ENCODE peak calls at places on chromosome 4, in five cellular contexts. N is HEK293T, Y is SK-N-SH, L is K562, X is HepG2. R is an unnamed sample.

GRCh38 chr4:122663814-122664610 is 43.1 kb upstream of the IL21 start:
- DNase-seq in L (no peak), X (no peak), Y (no peak), N (no peak), R (no peak)

GRCh38 chr4:169795585-169795984 is 37.8 kb upstream of the HPF1 start:
- DNase-seq in L (no peak), Y (no peak), N (no peak), X (no peak), R (no peak)

GRCh38 chr4:100208964-100209363 is 18.7 kb upstream of the DDIT4L start:
- DNase-seq in Y (no peak), N (no peak), X (no peak), L (no peak), R (peak)

GRCh38 chr4:6356076-6356560 is 86.5 kb downstream of the WFS1 start:
- DNase-seq in Y (no peak), N (no peak), L (no peak), X (no peak), R (no peak)

GRCh38 chr4:39357002-39357401 is 9.2 kb downstream of the RFC1 start:
- DNase-seq in L (no peak), X (no peak), Y (no peak), N (no peak), R (no peak)

GRCh38 chr4:1002131-1002630 is 9.0 kb upstream of the SLC26A1 start:
- DNase-seq in L (no peak), Y (no peak), N (no peak), X (no peak), R (no peak)

GRCh38 chr4:7904108-7904516 is 35.5 kb downstream of the AFAP1 start:
- DNase-seq in N (no peak), X (no peak), L (no peak), Y (no peak), R (no peak)

GRCh38 chr4:94814237-94814636 is 56.5 kb downstream of the BMPR1B start:
- DNase-seq in L (no peak), Y (no peak), N (no peak), X (no peak), R (no peak)

GRCh38 chr4:129063640-129064039 is 29.7 kb downstream of the SCLT1 start:
- DNase-seq in N (no peak), L (no peak), Y (no peak), X (no peak), R (no peak)

GRCh38 chr4:20615492-20616136 is 84.6 kb upstream of the PACRGL start:
- DNase-seq in N (no peak), X (peak), Y (no peak), L (no peak), R (no peak)

GRCh38 chr4:21962691-21963090 is 14.1 kb upstream of the KCNIP4 start:
- DNase-seq in Y (no peak), L (no peak), X (no peak), N (no peak), R (no peak)

DNA sequence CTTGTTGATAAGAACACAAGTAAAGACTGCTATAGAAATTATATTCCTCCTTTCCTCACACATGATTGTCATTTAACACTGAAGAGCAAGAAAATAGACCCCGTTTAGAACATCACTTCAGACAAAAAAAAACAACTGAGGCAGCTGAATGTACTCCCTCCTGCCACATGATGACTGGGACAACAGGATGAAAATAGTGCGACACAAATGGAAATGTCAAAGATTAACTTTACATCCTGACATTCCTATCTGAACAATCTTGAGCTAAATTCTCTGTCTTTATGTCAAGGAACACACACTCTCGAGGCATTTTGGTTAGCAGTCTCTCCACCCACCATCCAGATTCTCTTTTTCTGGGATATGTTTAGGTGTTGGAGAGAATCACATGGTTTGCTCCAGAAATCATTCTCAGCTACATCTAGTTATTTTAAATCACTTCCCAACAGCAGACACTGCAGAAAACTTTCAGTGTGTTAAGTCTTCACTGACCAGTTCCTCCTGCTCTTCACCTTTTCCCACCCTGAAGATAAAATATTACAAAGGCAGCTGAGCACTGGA is 16.3 kb upstream of the KCNIP4 start:
- DNase-seq in L (no peak), Y (no peak), N (no peak), X (no peak), R (no peak)
- TF ChIP-seq FOXM1 in L (no peak), Y (no peak), N (no peak), X (no peak), R (no peak)

GRCh38 chr4:13627606-13628301 is at the start of gene BOD1L1:
- DNase-seq in Y (peak), X (peak), N (peak), L (peak), R (peak)

GRCh38 chr4:13635281-13635799 is 7.8 kb upstream of the BOD1L1 start:
- DNase-seq in Y (no peak), L (no peak), N (no peak), X (no peak), R (no peak)

DNA sequence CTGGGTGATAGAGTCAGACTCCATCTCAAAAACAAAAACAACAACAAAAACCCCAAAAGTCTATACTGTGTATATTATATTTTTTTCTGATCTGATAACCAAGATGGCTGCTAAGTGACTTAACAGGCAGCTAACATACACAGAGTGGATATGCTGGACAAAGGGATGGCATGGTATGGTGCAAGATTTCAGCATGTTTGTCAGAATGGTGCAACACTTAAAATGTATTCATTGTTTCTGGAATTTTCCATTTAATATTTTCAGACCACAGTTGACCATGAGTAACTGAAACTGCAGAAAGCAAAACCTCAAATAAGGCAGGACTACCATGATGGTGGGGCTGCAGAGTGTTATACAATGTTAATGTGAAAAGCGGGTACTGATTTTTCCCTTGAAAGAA is 6.1 kb upstream of the BOD1L1 start:
- DNase-seq in X (no peak), L (no peak), Y (no peak), N (no peak), R (no peak)
- TF ChIP-seq FOXM1 in X (no peak), L (no peak), Y (no peak), N (no peak), R (no peak)

DNA sequence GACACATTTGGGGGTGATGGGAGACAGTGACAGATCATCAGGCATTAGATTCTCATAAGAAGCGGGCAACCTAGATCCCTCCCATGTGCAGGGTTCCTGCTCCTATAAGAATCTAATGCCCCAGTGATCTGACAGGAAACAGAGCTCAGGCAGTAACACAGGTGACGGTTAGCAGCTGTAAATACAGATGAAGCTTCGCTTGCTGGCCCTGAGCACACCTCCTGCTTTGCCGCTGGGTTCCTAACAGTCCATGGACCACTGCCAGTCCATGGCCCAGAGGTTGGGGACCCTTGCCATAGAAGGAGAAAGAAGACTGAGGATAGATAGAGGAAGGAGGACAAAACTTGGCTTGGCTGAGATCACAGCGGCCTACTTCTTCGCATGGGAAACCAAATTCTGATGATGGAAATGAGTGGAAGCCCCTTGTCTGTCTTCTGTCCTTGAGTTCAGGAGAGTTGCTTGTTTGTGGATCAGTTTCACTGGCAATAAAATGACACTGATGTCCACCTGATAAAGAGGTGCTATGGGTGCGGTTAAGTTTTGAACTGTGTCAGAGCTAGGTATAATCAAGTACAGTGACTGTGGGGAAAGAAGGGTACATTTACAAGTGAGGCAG is 1.7 kb upstream of the TIFA start:
- DNase-seq in X (no peak), N (no peak), Y (no peak), L (no peak), R (no peak)
- TF ChIP-seq FOXM1 in X (no peak), N (no peak), Y (no peak), L (no peak), R (no peak)

DNA sequence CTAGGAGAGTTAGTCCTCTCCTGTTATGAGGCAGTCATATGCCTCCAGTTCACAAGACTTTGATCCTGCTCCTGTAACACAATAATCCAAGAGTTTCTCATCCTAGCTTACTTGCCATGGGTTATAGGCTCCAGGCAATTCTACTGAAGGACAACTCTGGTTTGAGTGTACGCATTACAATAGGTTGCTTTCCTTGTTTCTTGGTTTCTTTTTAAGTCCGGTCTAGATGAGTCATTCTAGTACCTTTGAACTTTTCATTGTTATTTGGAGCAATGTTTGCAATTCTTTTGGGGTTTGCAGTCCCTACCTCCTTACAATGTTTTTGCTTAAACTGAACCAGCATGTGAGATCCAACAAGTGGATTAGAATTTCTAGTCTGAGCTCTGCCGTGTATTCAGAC is 109.1 kb downstream of the ANAPC4 start:
- DNase-seq in Y (no peak), X (peak), L (no peak), N (no peak), R (no peak)
- TF ChIP-seq FOXM1 in Y (no peak), X (no peak), L (no peak), N (no peak), R (no peak)

GRCh38 chr4:89757154-89757723 is 79.7 kb downstream of the SNCA start:
- DNase-seq in X (no peak), L (no peak), N (peak), Y (peak), R (no peak)
- TF ChIP-seq FOXM1 in X (no peak), L (no peak), N (no peak), Y (no peak), R (no peak)

DNA sequence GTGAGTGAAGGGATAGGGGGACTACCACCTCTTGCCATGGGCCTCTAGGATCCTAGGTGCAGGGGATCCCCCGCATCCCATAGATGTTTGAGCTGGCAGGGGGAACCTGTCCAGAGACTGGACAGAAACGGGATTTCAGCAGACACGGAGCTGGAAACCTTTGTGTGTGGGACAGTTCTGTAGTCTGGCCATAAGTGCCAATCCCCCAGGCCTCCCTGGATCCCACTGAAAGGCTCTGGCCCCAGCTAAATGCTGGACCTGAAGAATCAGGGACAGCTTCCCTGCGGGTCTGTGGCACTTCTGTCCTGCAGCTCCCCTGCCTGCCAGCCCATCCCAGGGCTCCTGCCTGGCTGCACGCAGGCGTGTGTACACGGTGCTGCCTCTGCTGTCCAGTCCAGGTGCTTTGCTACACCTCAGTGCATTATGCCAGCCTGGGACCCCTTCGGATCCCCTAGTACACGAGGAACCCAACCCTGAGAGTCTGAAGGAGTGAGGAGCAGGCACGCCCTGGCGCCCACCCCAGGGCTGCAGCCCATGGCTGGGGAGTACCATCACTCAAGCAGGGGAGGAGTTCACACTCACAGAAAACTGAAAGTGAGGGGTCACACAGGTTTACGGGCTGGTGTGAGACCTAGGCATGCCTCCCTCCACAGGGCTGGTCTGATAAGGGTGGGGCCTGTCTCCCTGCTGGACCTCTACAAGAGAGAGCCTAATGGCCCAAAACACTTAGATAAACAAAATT is 703.0 kb downstream of the ARAP2 start:
- DNase-seq in Y (peak), X (no peak), L (no peak), N (no peak), R (no peak)
- TF ChIP-seq FOXM1 in Y (no peak), X (no peak), L (no peak), N (no peak), R (no peak)

GRCh38 chr4:16256343-16256742 is 30.1 kb upstream of the TAPT1 start:
- DNase-seq in N (no peak), X (no peak), L (no peak), Y (no peak), R (no peak)

GRCh38 chr4:16262188-16262587 is 35.9 kb upstream of the TAPT1 start:
- DNase-seq in Y (no peak), N (no peak), X (no peak), L (no peak), R (no peak)

GRCh38 chr4:16257611-16258010 is 31.3 kb upstream of the TAPT1 start:
- DNase-seq in L (no peak), X (peak), N (no peak), Y (no peak), R (no peak)

GRCh38 chr4:16261313-16261878 is 35.1 kb upstream of the TAPT1 start:
- DNase-seq in X (no peak), Y (no peak), N (no peak), L (no peak), R (no peak)

DNA sequence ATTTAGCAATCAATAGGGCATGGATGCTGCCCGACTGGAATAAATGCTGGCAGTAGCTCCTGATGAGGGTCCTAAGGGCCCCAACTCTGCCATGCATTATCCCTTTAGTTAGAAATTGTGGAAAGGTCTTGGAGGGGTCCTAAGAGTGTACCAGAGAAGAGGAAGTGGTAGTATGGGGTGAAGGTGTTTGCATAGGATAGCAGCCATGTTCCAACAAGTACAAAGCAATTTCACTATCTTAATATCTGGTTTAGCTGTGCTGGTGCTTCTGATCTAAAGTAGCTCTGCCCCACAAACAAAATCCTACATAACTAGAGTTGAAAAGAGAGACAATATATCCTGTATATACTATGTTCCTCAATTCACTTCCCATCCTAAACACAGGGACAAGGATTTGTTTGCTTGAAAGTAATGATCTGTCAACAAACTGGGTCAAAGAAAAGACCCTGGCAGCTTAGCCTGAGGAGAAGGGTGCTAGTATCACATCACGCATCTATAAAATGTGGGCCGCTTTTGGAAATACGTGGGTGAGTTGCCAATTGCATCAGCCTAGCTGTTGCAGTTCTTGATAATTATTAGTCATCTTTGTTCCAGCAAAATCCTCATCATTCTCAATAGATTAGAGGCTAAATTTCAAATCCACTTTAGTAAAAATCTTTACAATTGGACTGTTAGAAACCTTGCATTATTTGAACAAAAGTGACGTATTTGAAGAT is 33.4 kb upstream of the TAPT1 start:
- DNase-seq in Y (no peak), X (no peak), L (no peak), N (no peak), R (no peak)
- TF ChIP-seq FOXM1 in Y (no peak), X (no peak), L (no peak), N (no peak), R (no peak)